ENCODE peak calls at places on chromosomes 12 and 14, in five cellular contexts. C is lung; T is foreskin keratinocyte; J is CD4-positive, CD25-positive, alpha-beta regulatory T cell; U is astrocyte. I is an unnamed sample. For H3K27me3 and H3K4me1, the result is how much of the 10 kb centered on the place peaks cover.

GRCh38 chr12:111409403-111410228 is 3.9 kb downstream of the SH2B3 start:
- DNase-seq in U (peak), C (peak), J (no peak), T (no peak), I (no peak)

GRCh38 chr14:61472025-61472672 is 150.8 kb downstream of the PRKCH start:
- DNase-seq in U (peak), C (peak), J (peak), T (peak), I (peak)

GRCh38 chr12:98895086-98895651 is 250.1 kb downstream of the APAF1 start:
- DNase-seq in J (no peak), U (no peak), C (no peak), T (peak), I (no peak)

GRCh38 chr14:81208489-81208888 is 12.3 kb downstream of the GTF2A1 start:
- DNase-seq in U (no peak), T (no peak), C (no peak), J (no peak), I (no peak)

GRCh38 chr14:95786566-95786965 is 72.6 kb upstream of the TCL1A start:
- DNase-seq in J (no peak), U (no peak), C (no peak), T (no peak), I (no peak)

GRCh38 chr14:39381366-39381765 is 50.9 kb downstream of the FBXO33 start:
- DNase-seq in U (no peak), J (no peak), T (no peak), C (no peak), I (no peak)

GRCh38 chr12:12645485-12645884 is 33.8 kb downstream of the CREBL2 start:
- DNase-seq in T (no peak), U (peak), J (peak), C (no peak), I (peak)

GRCh38 chr12:75632452-75632851 is 121.0 kb upstream of the KRR1 start:
- DNase-seq in C (no peak), J (no peak), U (no peak), T (no peak), I (no peak)

GRCh38 chr14:71322660-71323250 is 415.5 kb downstream of the PCNX1 start:
- DNase-seq in C (no peak), U (peak), T (peak), J (peak), I (peak)

GRCh38 chr12:41556176-41556575 is 368.1 kb downstream of the PDZRN4 start:
- DNase-seq in T (no peak), C (no peak), J (no peak), U (no peak), I (no peak)

GRCh38 chr12:104136577-104136976 is 1.4 kb downstream of the NFYB start:
- DNase-seq in T (peak), C (no peak), J (peak), U (peak), I (no peak)

GRCh38 chr12:59055204-59055839 is 135.0 kb upstream of the LRIG3 start:
- DNase-seq in U (peak), C (no peak), T (peak), J (no peak), I (no peak)

GRCh38 chr14:57066887-57067513 is 201.7 kb downstream of the EXOC5 start:
- DNase-seq in J (peak), C (no peak), U (no peak), T (peak), I (no peak)

GRCh38 chr12:16229676-16230075 is 47.8 kb downstream of the SLC15A5 start:
- DNase-seq in U (no peak), T (no peak), J (no peak), C (no peak), I (no peak)

GRCh38 chr14:78162202-78162601 is 8.0 kb upstream of the NRXN3 start:
- DNase-seq in C (no peak), J (no peak), U (peak), T (no peak), I (no peak)

GRCh38 chr12:4027412-4027811 is 154.2 kb upstream of the PARP11 start:
- DNase-seq in T (no peak), U (no peak), J (peak), C (no peak), I (peak)
- H3K27me3 ChIP-seq in T (under half), U (under half), J (under half), C (under half), I (under half)

GRCh38 chr12:31000751-31001150 is 72.9 kb upstream of the DDX11 start:
- DNase-seq in J (no peak), C (no peak), T (no peak), U (peak), I (no peak)
- H3K4me1 ChIP-seq in J (under half), C (under half), T (under half), U (under half), I (under half)

GRCh38 chr14:99795046-99795445 is 1.8 kb downstream of the EML1 start:
- DNase-seq in C (no peak), U (no peak), J (no peak), T (no peak), I (no peak)
- H3K27ac ChIP-seq in C (no peak), U (no peak), J (no peak), T (no peak), I (no peak)

DNA sequence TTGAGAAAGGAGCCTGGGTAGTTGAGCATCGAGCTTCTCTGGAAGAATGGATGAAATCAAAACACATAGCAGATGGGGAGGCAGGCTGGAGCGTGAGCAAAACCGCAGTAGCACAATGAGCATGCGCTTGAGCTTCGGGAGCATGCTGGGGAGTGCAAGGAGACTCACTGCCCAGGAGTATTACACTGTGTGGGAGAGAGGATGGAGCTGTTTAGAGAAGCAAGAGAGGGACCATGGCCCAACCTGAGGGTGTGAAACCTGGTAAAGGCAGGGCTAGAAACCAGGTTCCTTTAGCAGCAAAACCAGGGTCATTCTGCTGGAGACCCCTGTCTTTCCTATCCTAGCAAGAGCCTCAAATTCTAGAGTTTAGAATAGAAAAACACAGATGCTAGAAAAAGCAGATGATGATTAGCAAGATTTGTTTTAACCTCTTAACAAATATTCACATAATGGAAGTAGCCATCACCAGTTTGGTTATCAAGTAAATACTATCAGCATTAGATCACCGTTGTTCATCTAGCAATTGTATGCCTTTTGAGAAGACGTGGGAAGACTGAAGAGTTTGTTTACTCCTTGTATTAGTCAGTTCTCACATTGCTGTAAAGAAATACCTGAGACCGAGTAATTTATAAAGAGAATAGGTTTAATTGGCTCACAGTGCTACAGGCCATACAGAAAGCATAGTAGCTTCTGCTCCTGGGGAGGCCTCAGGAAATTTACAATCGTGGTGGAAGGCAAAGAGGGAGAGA is 484.7 kb downstream of the EGLN3 start:
- DNase-seq in C (no peak), T (peak), J (no peak), U (peak), I (no peak)
- H3K27me3 ChIP-seq in C (under half), T (under half), J (under half), U (under half), I (under half)

GRCh38 chr14:105660816-105661531 is 134.6 kb downstream of the TMEM121 start:
- DNase-seq in T (no peak), U (no peak), C (no peak), J (no peak), I (no peak)

GRCh38 chr14:105665247-105665950 is 139.0 kb downstream of the TMEM121 start:
- DNase-seq in T (no peak), J (no peak), C (no peak), U (no peak), I (no peak)

GRCh38 chr14:105665951-105666277 is 139.5 kb downstream of the TMEM121 start:
- DNase-seq in C (no peak), U (no peak), T (no peak), J (no peak), I (no peak)

GRCh38 chr14:105666420-105666819 is 140.0 kb downstream of the TMEM121 start:
- DNase-seq in C (no peak), J (no peak), U (no peak), T (no peak), I (no peak)

GRCh38 chr14:105664691-105665090 is 138.3 kb downstream of the TMEM121 start:
- DNase-seq in J (no peak), T (no peak), U (no peak), C (no peak), I (no peak)
- H3K4me1 ChIP-seq in J (under half), T (under half), U (under half), C (under half), I (under half)

DNA sequence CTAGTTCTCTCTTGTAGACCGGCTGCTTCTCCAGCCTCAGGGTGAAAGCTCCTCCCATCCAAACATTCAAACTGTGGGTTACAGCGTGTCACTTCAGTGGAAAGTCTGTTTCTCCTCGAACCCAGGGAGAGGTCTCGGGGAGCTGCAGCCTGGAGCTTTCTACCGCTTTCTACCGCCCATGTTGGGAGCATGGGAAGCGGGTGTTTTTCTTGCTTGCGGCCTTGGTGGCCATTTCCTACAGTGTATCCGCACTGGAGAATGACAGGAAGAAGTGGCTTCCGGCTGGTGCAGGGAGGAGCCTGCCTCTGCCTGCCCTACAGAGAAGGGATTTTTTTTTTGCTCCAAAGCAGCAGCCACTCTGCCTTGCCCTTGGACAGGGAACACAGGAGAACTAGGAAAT is 21.2 kb downstream of the ZFP36L1 start:
- DNase-seq in T (no peak), J (peak), U (no peak), C (no peak), I (peak)
- H3K27ac ChIP-seq in T (no peak), J (peak), U (no peak), C (peak), I (peak)

DNA sequence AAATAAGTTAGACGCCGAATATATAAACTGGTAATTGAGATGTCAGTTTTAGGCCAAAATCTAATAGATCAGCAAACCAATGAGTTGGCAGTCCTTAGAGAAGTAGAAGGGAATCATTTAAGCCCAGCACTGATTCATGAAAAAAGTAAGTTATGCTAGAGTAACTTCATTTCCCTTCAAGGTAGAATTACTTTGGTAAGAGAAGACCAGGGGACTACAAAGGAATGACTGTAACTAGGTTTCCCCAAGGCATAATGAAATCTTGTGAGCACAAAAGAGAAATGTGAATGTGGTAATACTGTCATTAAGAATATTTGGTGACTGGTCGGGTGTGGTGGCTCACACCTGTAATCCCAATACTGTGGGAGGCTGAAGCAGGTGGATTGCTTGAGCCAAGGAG is 132.3 kb downstream of the TGFB3 start:
- DNase-seq in J (no peak), C (no peak), T (no peak), U (peak), I (no peak)
- H3K27me3 ChIP-seq in J (under half), C (under half), T (under half), U (under half), I (under half)

GRCh38 chr14:23401331-23401730 is 6.7 kb downstream of the MYH6 start:
- DNase-seq in U (no peak), C (no peak), T (no peak), J (no peak), I (no peak)
- H3K4me1 ChIP-seq in U (under half), C (under half), T (under half), J (under half), I (under half)

GRCh38 chr14:64715628-64716412 is 11.6 kb downstream of the PLEKHG3 start:
- DNase-seq in C (no peak), J (no peak), U (no peak), T (peak), I (no peak)
- H3K27ac ChIP-seq in C (peak), J (no peak), U (peak), T (peak), I (no peak)

I was measured in CD4-positive, alpha-beta memory T cell.